ENCODE peak calls at places on chromosome 16, in ten cellular contexts. One of them, this sample, is unnamed.

GRCh38 chr16:89043636-89044393 is 49.8 kb upstream of the ACSF3 start:
- DNase-seq in NCI-H1417: no peak
- DNase-seq in neural crest cell: no peak
- DNase-seq in naive B cell: no peak
- DNase-seq in activated effector memory CD4-positive, alpha-beta T cell treated with Interleukin-2 at 50 U/mL for 16 hours: no peak
- DNase-seq in C1 segment of cervical spinal cord: no peak
- DNase-seq in GDM1: no peak
- DNase-seq in occipital lobe: no peak
- DNase-seq in activated CD8-positive, alpha-beta memory T cell treated with anti-CD3 and anti-CD28 coated beads for 4 hours: no peak
- DNase-seq in H9: no peak
- DNase-seq in this sample: no peak

GRCh38 chr16:65306722-65307121 is 184.9 kb upstream of the CDH11 start:
- DNase-seq in NCI-H1417: no peak
- DNase-seq in neural crest cell: no peak
- DNase-seq in naive B cell: no peak
- DNase-seq in activated effector memory CD4-positive, alpha-beta T cell treated with Interleukin-2 at 50 U/mL for 16 hours: no peak
- DNase-seq in C1 segment of cervical spinal cord: no peak
- DNase-seq in GDM1: no peak
- DNase-seq in occipital lobe: no peak
- DNase-seq in activated CD8-positive, alpha-beta memory T cell treated with anti-CD3 and anti-CD28 coated beads for 4 hours: no peak
- DNase-seq in H9: no peak
- DNase-seq in this sample: peak

GRCh38 chr16:31215287-31216115 is 1.4 kb downstream of the PYDC1 start:
- DNase-seq in NCI-H1417: peak
- DNase-seq in neural crest cell: no peak
- DNase-seq in naive B cell: peak
- DNase-seq in activated effector memory CD4-positive, alpha-beta T cell treated with Interleukin-2 at 50 U/mL for 16 hours: no peak
- DNase-seq in C1 segment of cervical spinal cord: no peak
- DNase-seq in GDM1: no peak
- DNase-seq in occipital lobe: no peak
- DNase-seq in activated CD8-positive, alpha-beta memory T cell treated with anti-CD3 and anti-CD28 coated beads for 4 hours: no peak
- DNase-seq in H9: peak
- DNase-seq in this sample: peak

GRCh38 chr16:80816372-80816771 is 12.0 kb upstream of the CDYL2 start:
- DNase-seq in NCI-H1417: no peak
- DNase-seq in neural crest cell: no peak
- DNase-seq in naive B cell: no peak
- DNase-seq in activated effector memory CD4-positive, alpha-beta T cell treated with Interleukin-2 at 50 U/mL for 16 hours: no peak
- DNase-seq in C1 segment of cervical spinal cord: no peak
- DNase-seq in GDM1: no peak
- DNase-seq in occipital lobe: no peak
- DNase-seq in activated CD8-positive, alpha-beta memory T cell treated with anti-CD3 and anti-CD28 coated beads for 4 hours: no peak
- DNase-seq in H9: no peak
- DNase-seq in this sample: no peak

GRCh38 chr16:13510425-13511151 is 409.4 kb upstream of the ERCC4 start:
- DNase-seq in NCI-H1417: no peak
- DNase-seq in neural crest cell: no peak
- DNase-seq in naive B cell: no peak
- DNase-seq in activated effector memory CD4-positive, alpha-beta T cell treated with Interleukin-2 at 50 U/mL for 16 hours: no peak
- DNase-seq in C1 segment of cervical spinal cord: no peak
- DNase-seq in GDM1: no peak
- DNase-seq in occipital lobe: no peak
- DNase-seq in activated CD8-positive, alpha-beta memory T cell treated with anti-CD3 and anti-CD28 coated beads for 4 hours: no peak
- DNase-seq in H9: no peak
- DNase-seq in this sample: no peak

GRCh38 chr16:68987734-68988457 is 117.6 kb upstream of the HAS3 start:
- DNase-seq in NCI-H1417: no peak
- DNase-seq in neural crest cell: no peak
- DNase-seq in naive B cell: no peak
- DNase-seq in activated effector memory CD4-positive, alpha-beta T cell treated with Interleukin-2 at 50 U/mL for 16 hours: no peak
- DNase-seq in C1 segment of cervical spinal cord: no peak
- DNase-seq in GDM1: no peak
- DNase-seq in occipital lobe: no peak
- DNase-seq in activated CD8-positive, alpha-beta memory T cell treated with anti-CD3 and anti-CD28 coated beads for 4 hours: no peak
- DNase-seq in H9: no peak
- DNase-seq in this sample: no peak

GRCh38 chr16:81544261-81544660 is 99.7 kb downstream of the CMIP start:
- DNase-seq in NCI-H1417: no peak
- DNase-seq in neural crest cell: no peak
- DNase-seq in naive B cell: no peak
- DNase-seq in activated effector memory CD4-positive, alpha-beta T cell treated with Interleukin-2 at 50 U/mL for 16 hours: no peak
- DNase-seq in C1 segment of cervical spinal cord: no peak
- DNase-seq in GDM1: no peak
- DNase-seq in occipital lobe: no peak
- DNase-seq in activated CD8-positive, alpha-beta memory T cell treated with anti-CD3 and anti-CD28 coated beads for 4 hours: no peak
- DNase-seq in H9: no peak
- DNase-seq in this sample: no peak

GRCh38 chr16:57318240-57318970 is 33.9 kb upstream of the PLLP start:
- DNase-seq in NCI-H1417: no peak
- DNase-seq in neural crest cell: no peak
- DNase-seq in naive B cell: no peak
- DNase-seq in activated effector memory CD4-positive, alpha-beta T cell treated with Interleukin-2 at 50 U/mL for 16 hours: no peak
- DNase-seq in C1 segment of cervical spinal cord: no peak
- DNase-seq in GDM1: no peak
- DNase-seq in occipital lobe: no peak
- DNase-seq in activated CD8-positive, alpha-beta memory T cell treated with anti-CD3 and anti-CD28 coated beads for 4 hours: no peak
- DNase-seq in H9: peak
- DNase-seq in this sample: peak

GRCh38 chr16:77540656-77541055 is 105.8 kb upstream of the ADAMTS18 start:
- DNase-seq in NCI-H1417: no peak
- DNase-seq in neural crest cell: no peak
- DNase-seq in naive B cell: no peak
- DNase-seq in activated effector memory CD4-positive, alpha-beta T cell treated with Interleukin-2 at 50 U/mL for 16 hours: no peak
- DNase-seq in C1 segment of cervical spinal cord: no peak
- DNase-seq in GDM1: no peak
- DNase-seq in occipital lobe: no peak
- DNase-seq in activated CD8-positive, alpha-beta memory T cell treated with anti-CD3 and anti-CD28 coated beads for 4 hours: no peak
- DNase-seq in H9: no peak
- DNase-seq in this sample: peak

GRCh38 chr16:64240586-64240985 is 881.3 kb downstream of the CDH11 start:
- DNase-seq in NCI-H1417: no peak
- DNase-seq in neural crest cell: no peak
- DNase-seq in naive B cell: no peak
- DNase-seq in activated effector memory CD4-positive, alpha-beta T cell treated with Interleukin-2 at 50 U/mL for 16 hours: no peak
- DNase-seq in C1 segment of cervical spinal cord: no peak
- DNase-seq in GDM1: no peak
- DNase-seq in occipital lobe: no peak
- DNase-seq in activated CD8-positive, alpha-beta memory T cell treated with anti-CD3 and anti-CD28 coated beads for 4 hours: no peak
- DNase-seq in H9: no peak
- DNase-seq in this sample: no peak

GRCh38 chr16:73781297-73781696 is 515.3 kb upstream of the PSMD7 start:
- DNase-seq in NCI-H1417: no peak
- DNase-seq in neural crest cell: no peak
- DNase-seq in naive B cell: no peak
- DNase-seq in activated effector memory CD4-positive, alpha-beta T cell treated with Interleukin-2 at 50 U/mL for 16 hours: no peak
- DNase-seq in C1 segment of cervical spinal cord: no peak
- DNase-seq in GDM1: no peak
- DNase-seq in occipital lobe: no peak
- DNase-seq in activated CD8-positive, alpha-beta memory T cell treated with anti-CD3 and anti-CD28 coated beads for 4 hours: no peak
- DNase-seq in H9: no peak
- DNase-seq in this sample: no peak

GRCh38 chr16:75971334-75971733 is 245.0 kb upstream of the CPHXL start:
- DNase-seq in NCI-H1417: no peak
- DNase-seq in neural crest cell: no peak
- DNase-seq in naive B cell: no peak
- DNase-seq in activated effector memory CD4-positive, alpha-beta T cell treated with Interleukin-2 at 50 U/mL for 16 hours: no peak
- DNase-seq in C1 segment of cervical spinal cord: no peak
- DNase-seq in GDM1: no peak
- DNase-seq in occipital lobe: no peak
- DNase-seq in activated CD8-positive, alpha-beta memory T cell treated with anti-CD3 and anti-CD28 coated beads for 4 hours: no peak
- DNase-seq in H9: no peak
- DNase-seq in this sample: no peak

GRCh38 chr16:65961491-65962143 is 404.9 kb upstream of the CDH5 start:
- DNase-seq in NCI-H1417: no peak
- DNase-seq in neural crest cell: no peak
- DNase-seq in naive B cell: no peak
- DNase-seq in activated effector memory CD4-positive, alpha-beta T cell treated with Interleukin-2 at 50 U/mL for 16 hours: no peak
- DNase-seq in C1 segment of cervical spinal cord: no peak
- DNase-seq in GDM1: no peak
- DNase-seq in occipital lobe: no peak
- DNase-seq in activated CD8-positive, alpha-beta memory T cell treated with anti-CD3 and anti-CD28 coated beads for 4 hours: no peak
- DNase-seq in H9: no peak
- DNase-seq in this sample: no peak

GRCh38 chr16:89035698-89036570 is 57.7 kb upstream of the ACSF3 start:
- DNase-seq in NCI-H1417: no peak
- DNase-seq in neural crest cell: no peak
- DNase-seq in naive B cell: no peak
- DNase-seq in activated effector memory CD4-positive, alpha-beta T cell treated with Interleukin-2 at 50 U/mL for 16 hours: no peak
- DNase-seq in C1 segment of cervical spinal cord: no peak
- DNase-seq in GDM1: no peak
- DNase-seq in occipital lobe: no peak
- DNase-seq in activated CD8-positive, alpha-beta memory T cell treated with anti-CD3 and anti-CD28 coated beads for 4 hours: no peak
- DNase-seq in H9: no peak
- DNase-seq in this sample: no peak

This sample was measured in islet precursor cell.